ENCODE peak calls at places on chromosomes 12 and 14, in five cellular contexts. Y is hepatocyte, I is Right ventricle myocardium inferior, J is smooth muscle cell of the brain vasculature, R is left cardiac atrium. P is an unnamed sample.

GRCh38 chr12:34606749-34607519 is 584.6 kb downstream of the ALG10 start:
- DNase-seq in I (peak), J (no peak), R (no peak), Y (no peak), P (no peak)

GRCh38 chr14:99681101-99681831 is 2.8 kb upstream of the CYP46A1 start:
- DNase-seq in Y (no peak), J (no peak), I (no peak), R (no peak), P (no peak)

GRCh38 chr12:3959799-3960560 is 86.8 kb upstream of the PARP11 start:
- DNase-seq in J (no peak), Y (no peak), R (no peak), I (no peak), P (no peak)

GRCh38 chr12:67269632-67270578 is 747 bp downstream of the CAND1 start:
- DNase-seq in I (peak), R (peak), J (no peak), Y (peak), P (peak)

GRCh38 chr14:73741386-73741875 is 27.2 kb upstream of the PNMA1 start:
- DNase-seq in I (peak), Y (peak), J (no peak), R (peak), P (peak)

GRCh38 chr14:53462931-53463778 is 310.0 kb upstream of the DDHD1 start:
- DNase-seq in J (no peak), I (no peak), Y (peak), R (no peak), P (no peak)

GRCh38 chr12:62075860-62076259 is 184.3 kb upstream of the USP15 start:
- DNase-seq in Y (no peak), I (no peak), R (no peak), J (no peak), P (no peak)

GRCh38 chr12:58372298-58372697 is 430.9 kb downstream of the ATP23 start:
- DNase-seq in R (no peak), J (no peak), I (no peak), Y (no peak), P (no peak)

GRCh38 chr12:53381739-53382630 is 2.0 kb downstream of the SP1 start:
- DNase-seq in I (peak), R (peak), J (no peak), Y (peak), P (peak)

GRCh38 chr14:52443506-52443905 is 108.8 kb downstream of the TXNDC16 start:
- DNase-seq in I (no peak), J (no peak), Y (no peak), R (no peak), P (no peak)

GRCh38 chr12:32148372-32148771 is 41.7 kb downstream of the BICD1 start:
- DNase-seq in R (no peak), I (no peak), J (no peak), Y (no peak), P (no peak)

GRCh38 chr12:20822925-20823324 is 12.4 kb downstream of the SLCO1B3 start:
- DNase-seq in R (no peak), I (no peak), Y (no peak), J (no peak), P (no peak)

GRCh38 chr14:89849931-89850330 is 104.6 kb downstream of the EFCAB11 start:
- DNase-seq in I (no peak), J (no peak), R (no peak), Y (no peak), P (no peak)

GRCh38 chr12:132157733-132158409 is 13.6 kb downstream of the NOC4L start:
- DNase-seq in I (no peak), R (no peak), J (no peak), Y (no peak), P (no peak)

GRCh38 chr14:34463598-34463961 is 1.5 kb upstream of the SPTSSA start:
- DNase-seq in J (no peak), R (no peak), I (no peak), Y (no peak), P (no peak)

GRCh38 chr14:90412058-90412457 is 15.2 kb downstream of the CALM1 start:
- DNase-seq in Y (no peak), I (no peak), R (no peak), J (no peak), P (no peak)

P was measured in effector CD8-positive, alpha-beta T cell.